ENCODE peak calls at places on chromosomes 6 and 20, in ten cellular contexts. M, Q, H, R, K, O, J, V, B and X are unnamed samples.

GRCh38 chr6:83474309-83474708 is 38.0 kb upstream of the PRSS35 start:
- DNase-seq in B (no peak), R (no peak), H (no peak), V (no peak), M (no peak), Q (no peak), K (no peak), J (no peak), O (no peak), X (no peak)

GRCh38 chr6:20440291-20440690 is 38.6 kb downstream of the E2F3 start:
- DNase-seq in O (no peak), B (no peak), V (no peak), Q (no peak), M (no peak), J (no peak), K (no peak), R (no peak), H (no peak), X (no peak)

GRCh38 chr6:154314084-154314483 is 42.5 kb downstream of the IPCEF1 start:
- DNase-seq in R (no peak), O (no peak), Q (no peak), H (no peak), J (no peak), M (no peak), V (no peak), K (no peak), B (no peak), X (no peak)

GRCh38 chr6:9766240-9766915 is 648.5 kb downstream of the TFAP2A start:
- DNase-seq in B (no peak), Q (no peak), O (no peak), M (peak; percentile 80), K (no peak), R (no peak), V (no peak), H (no peak), J (no peak), X (no peak)

GRCh38 chr6:112946051-112946450 is 598.9 kb downstream of the RFPL4B start:
- DNase-seq in H (no peak), Q (no peak), V (no peak), M (no peak), J (no peak), R (no peak), B (no peak), O (no peak), K (no peak), X (no peak)

GRCh38 chr6:166364480-166364879 is 18.3 kb downstream of the MPC1 start:
- DNase-seq in B (no peak), M (no peak), V (no peak), O (no peak), H (no peak), K (no peak), R (no peak), Q (no peak), J (no peak), X (no peak)

GRCh38 chr20:62252342-62252966 is 14.1 kb downstream of the OSBPL2 start:
- DNase-seq in R (no peak), B (no peak), V (no peak), H (no peak), M (peak; percentile 59), J (no peak), Q (no peak), K (no peak), O (no peak), X (no peak)

GRCh38 chr6:135281227-135281626 is 100.1 kb downstream of the MYB start:
- DNase-seq in B (peak; percentile 15), V (no peak), J (no peak), K (no peak), H (no peak), R (no peak), Q (no peak), O (no peak), M (no peak), X (no peak)

GRCh38 chr6:128601060-128601459 is 80.7 kb upstream of the PTPRK start:
- DNase-seq in V (no peak), J (no peak), Q (no peak), B (no peak), M (no peak), O (no peak), R (no peak), K (no peak), H (no peak), X (no peak)

GRCh38 chr6:131946992-131947955 is 3.9 kb downstream of the CCN2 start:
- DNase-seq in K (no peak), O (no peak), R (no peak), V (no peak), Q (no peak), H (no peak), B (no peak), J (no peak), M (no peak), X (no peak)

GRCh38 chr6:170308761-170309160 is 2.2 kb downstream of the FAM120B start:
- DNase-seq in R (no peak), B (no peak), V (no peak), Q (no peak), H (no peak), M (no peak), K (no peak), O (no peak), J (no peak), X (no peak)

GRCh38 chr20:22312744-22313346 is 271.5 kb downstream of the FOXA2 start:
- DNase-seq in M (peak; percentile 49), J (no peak), K (no peak), R (no peak), O (no peak), Q (no peak), V (no peak), H (no peak), B (peak; percentile 17), X (no peak)

GRCh38 chr20:40648505-40649072 is 40.4 kb downstream of the MAFB start:
- DNase-seq in K (no peak), H (no peak), O (no peak), V (no peak), R (no peak), M (no peak), J (no peak), B (no peak), Q (no peak), X (no peak)